ENCODE peak calls at places on chromosomes 16 and 17, in eight cellular contexts. D is neural progenitor cell, V is RWPE2, C is RWPE1, Y is Calu3, G is tibial nerve, W is stomach, U is BE2C. Z is an unnamed sample.
A peak's percentile ranks its signal among the peaks of the same experiment; 100 is the strongest.

GRCh38 chr17:66523378-66524174 is 221.2 kb downstream of the PRKCA start:
- DNase-seq in D (no peak), V (no peak), C (no peak), Y (no peak), G (no peak), W (no peak), U (no peak), Z (no peak)

GRCh38 chr16:35492225-35492624 is 2032.8 kb downstream of the TP53TG3F start:
- DNase-seq in D (no peak), V (no peak), C (no peak), Y (no peak), G (no peak), W (no peak), U (peak; percentile 46), Z (no peak)

GRCh38 chr16:56636616-56637413 is 1.7 kb upstream of the MT1A start:
- DNase-seq in D (no peak), V (no peak), C (no peak), Y (no peak), G (no peak), W (no peak), U (no peak), Z (no peak)

GRCh38 chr17:80105762-80106161 is 4.4 kb downstream of the GAA start:
- DNase-seq in D (no peak), V (peak; percentile 55), C (no peak), Y (no peak), G (no peak), W (peak; percentile 43), U (no peak), Z (no peak)

GRCh38 chr17:45820052-45820780 is 24.5 kb upstream of the SPPL2C start:
- DNase-seq in D (no peak), V (no peak), C (no peak), Y (no peak), G (no peak), W (no peak), U (no peak), Z (no peak)

GRCh38 chr17:45690876-45691275 is 93.2 kb upstream of the CRHR1 start:
- DNase-seq in D (no peak), V (peak; percentile 27), C (no peak), Y (no peak), G (no peak), W (no peak), U (no peak), Z (no peak)

GRCh38 chr17:59892849-59893616 is at the start of the genes RPS6KB1 and TUBD1:
- DNase-seq in D (peak; percentile 98), V (peak; percentile 97), C (peak; percentile 98), Y (peak; percentile 89), G (peak; percentile 95), W (peak; percentile 97), U (peak; percentile 97), Z (peak; percentile 98)

GRCh38 chr17:28675980-28676379 is 14.0 kb downstream of the SUPT6H start:
- DNase-seq in D (no peak), V (no peak), C (peak; percentile 49), Y (peak; percentile 35), G (no peak), W (no peak), U (no peak), Z (peak; percentile 24)

GRCh38 chr16:2329532-2329931 is 11.0 kb downstream of the ABCA3 start:
- DNase-seq in D (no peak), V (no peak), C (no peak), Y (no peak), G (no peak), W (no peak), U (no peak), Z (no peak)

GRCh38 chr17:1865252-1866037 is 35.6 kb downstream of the RPA1 start:
- DNase-seq in D (no peak), V (no peak), C (peak; percentile 48), Y (peak; percentile 62), G (peak; percentile 54), W (peak; percentile 46), U (peak; percentile 28), Z (peak; percentile 64)

GRCh38 chr16:57886427-57886826 is 84.1 kb upstream of the KIFC3 start:
- DNase-seq in D (no peak), V (no peak), C (no peak), Y (no peak), G (no peak), W (no peak), U (no peak), Z (no peak)

GRCh38 chr16:59591480-59591879 is 857.4 kb upstream of the GOT2 start:
- DNase-seq in D (no peak), V (no peak), C (no peak), Y (no peak), G (no peak), W (no peak), U (no peak), Z (no peak)

GRCh38 chr16:24141466-24141865 is 114.7 kb upstream of the CACNG3 start:
- DNase-seq in D (no peak), V (no peak), C (no peak), Y (no peak), G (no peak), W (no peak), U (no peak), Z (no peak)

GRCh38 chr16:15644306-15644961 is 1.5 kb upstream of the MARF1 start:
- DNase-seq in D (peak; percentile 42), V (peak; percentile 76), C (peak; percentile 83), Y (no peak), G (no peak), W (no peak), U (no peak), Z (no peak)

GRCh38 chr17:4715071-4715749 is 4.8 kb downstream of the ARRB2 start:
- DNase-seq in D (no peak), V (no peak), C (no peak), Y (no peak), G (no peak), W (no peak), U (no peak), Z (peak; percentile 67)

DNA sequence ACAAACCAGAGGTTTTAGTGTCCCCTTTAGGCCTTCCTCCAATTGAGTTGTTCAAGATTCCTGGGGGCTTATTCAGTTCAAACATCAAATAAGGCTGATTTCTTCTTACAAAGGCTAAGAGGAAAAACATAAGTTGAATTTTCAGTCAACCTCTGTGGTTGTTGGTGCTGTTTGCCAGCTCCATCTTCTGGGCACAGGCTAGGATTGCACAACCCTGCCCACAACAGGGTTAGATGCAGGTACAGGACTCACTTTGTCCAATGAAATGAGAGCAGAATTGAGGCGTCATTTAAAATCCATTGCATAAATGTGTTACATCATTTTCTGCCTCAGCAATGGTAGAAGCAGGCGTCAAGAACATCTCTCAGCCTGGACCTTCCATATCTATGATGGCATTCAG is 173.3 kb downstream of the PMP22 start:
- DNase-seq in D (peak; percentile 37), V (no peak), C (peak; percentile 21), Y (peak; percentile 0), G (no peak), W (no peak), U (no peak), Z (no peak)
- TF ChIP-seq CTCF in D (peak; percentile 58), V (no peak), C (peak; percentile 22), Y (no peak), G (no peak), W (no peak), U (peak; percentile 15), Z (no peak)

GRCh38 chr17:27577884-27578717 is 52.9 kb upstream of the LGALS9 start:
- DNase-seq in D (no peak), V (no peak), C (no peak), Y (no peak), G (no peak), W (no peak), U (peak; percentile 66), Z (no peak)

GRCh38 chr17:27575100-27575911 is 55.7 kb upstream of the LGALS9 start:
- DNase-seq in D (no peak), V (no peak), C (no peak), Y (no peak), G (no peak), W (no peak), U (no peak), Z (peak; percentile 27)

GRCh38 chr17:27577124-27577761 is 53.7 kb upstream of the LGALS9 start:
- DNase-seq in D (peak; percentile 60), V (no peak), C (no peak), Y (no peak), G (no peak), W (no peak), U (peak; percentile 67), Z (no peak)

GRCh38 chr17:27575912-27576252 is 55.1 kb upstream of the LGALS9 start:
- DNase-seq in D (no peak), V (no peak), C (no peak), Y (no peak), G (no peak), W (no peak), U (no peak), Z (no peak)

DNA sequence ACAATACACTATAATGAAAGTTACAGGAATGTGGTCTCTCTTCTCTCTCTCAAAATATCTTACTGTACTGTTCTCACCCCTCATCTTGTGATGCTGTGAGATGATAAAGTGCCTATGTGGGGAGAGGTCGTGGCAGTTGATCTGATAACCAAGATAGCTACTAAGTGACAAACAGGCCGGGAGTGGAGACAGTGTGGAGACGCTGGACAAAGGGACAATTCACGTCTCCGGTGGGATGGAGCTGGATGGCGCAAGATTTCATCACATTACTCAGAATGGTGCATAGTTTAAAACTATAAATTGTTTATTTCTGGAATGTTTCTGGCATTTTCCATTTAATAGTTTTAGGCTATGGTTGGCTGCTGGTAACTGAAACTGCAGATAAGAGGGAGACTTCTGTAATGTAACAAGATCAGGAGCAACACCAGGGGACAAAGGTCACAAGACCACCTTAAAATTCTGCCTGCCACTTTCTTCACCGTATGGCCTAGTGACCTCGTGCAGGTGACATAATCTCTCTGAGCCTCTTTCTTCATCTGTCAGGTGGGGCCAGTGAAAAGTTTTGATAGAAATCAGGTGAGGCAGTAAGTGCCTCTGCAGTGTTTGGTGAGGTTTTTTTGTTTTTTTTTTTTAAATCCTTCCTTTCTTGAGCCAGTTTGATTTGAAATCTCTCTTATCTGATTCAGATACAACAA is 54.4 kb upstream of the LGALS9 start:
- DNase-seq in D (no peak), V (no peak), C (no peak), Y (no peak), G (no peak), W (no peak), U (no peak), Z (no peak)
- TF ChIP-seq CTCF in D (no peak), V (no peak), C (no peak), Y (no peak), G (no peak), W (no peak), U (no peak), Z (no peak)

GRCh38 chr16:88844412-88845118 is 12.2 kb downstream of the GALNS start:
- DNase-seq in D (peak; percentile 17), V (no peak), C (no peak), Y (no peak), G (no peak), W (no peak), U (no peak), Z (no peak)
- TF ChIP-seq CTCF in D (peak; percentile 30), V (peak; percentile 9), C (no peak), Y (no peak), G (no peak), W (no peak), U (peak; percentile 20), Z (no peak)

DNA sequence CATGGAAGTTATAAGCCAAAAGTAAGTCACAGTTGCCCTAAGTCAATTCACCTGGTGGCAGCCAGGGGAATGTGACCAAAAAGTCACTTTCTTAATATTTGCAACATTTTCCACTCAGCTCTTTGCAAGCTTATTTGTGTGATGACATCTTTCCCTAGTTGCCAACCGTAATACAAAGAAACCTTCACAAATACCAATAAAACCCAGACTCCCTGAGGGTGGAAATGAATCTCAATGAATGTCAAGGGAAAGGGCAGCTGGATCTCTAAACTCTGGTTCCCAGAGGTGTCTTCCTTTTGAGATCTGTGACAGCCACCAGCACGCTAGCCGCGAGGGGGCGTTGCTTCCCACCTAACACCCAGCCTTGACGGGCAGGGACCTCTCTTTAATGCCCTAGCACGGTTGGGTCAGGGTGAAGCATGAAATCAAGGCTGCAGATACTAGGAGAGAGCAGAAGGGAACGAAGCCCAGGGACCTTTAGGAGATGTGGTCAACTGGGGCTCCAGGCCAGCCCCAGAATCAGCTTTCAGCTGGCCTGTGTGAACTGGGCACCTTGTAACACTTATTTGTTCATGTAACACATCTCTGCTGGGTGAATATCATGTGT is 82.2 kb downstream of the CMC2 start:
- DNase-seq in D (peak; percentile 80), V (no peak), C (no peak), Y (peak; percentile 82), G (peak; percentile 42), W (peak; percentile 80), U (peak; percentile 29), Z (peak; percentile 81)
- TF ChIP-seq CTCF in D (peak; percentile 89), V (peak; percentile 51), C (peak; percentile 12), Y (peak; percentile 58), G (peak; percentile 10), W (peak; percentile 18), U (peak; percentile 35), Z (peak; percentile 64)